ENCODE peak calls at places on chromosome 4, in six cellular contexts. X, S, M, B, R and F are unnamed samples.

GRCh38 chr4:98939892-98940298 is 11.0 kb upstream of the EIF4E start:
- DNase-seq in R (peak; percentile 83), S (no peak), B (no peak), X (no peak), M (no peak), F (no peak)

GRCh38 chr4:91454111-91454510 is 849.7 kb upstream of the GRID2 start:
- DNase-seq in S (no peak), X (no peak), B (no peak), R (no peak), M (no peak), F (no peak)

GRCh38 chr4:82372502-82372873 is 1.3 kb downstream of the HNRNPD start:
- DNase-seq in X (no peak), M (no peak), R (peak; percentile 7), B (no peak), S (peak; percentile 20), F (no peak)

GRCh38 chr4:135243960-135244561 is 1042.5 kb upstream of the PABPC4L start:
- DNase-seq in M (no peak), X (no peak), B (no peak), R (no peak), S (no peak), F (no peak)

GRCh38 chr4:80500593-80500992 is 165.1 kb downstream of the CFAP299 start:
- DNase-seq in R (no peak), M (no peak), B (no peak), S (no peak), X (no peak), F (no peak)

GRCh38 chr4:183610033-183610432 is 49.0 kb downstream of the RWDD4 start:
- DNase-seq in M (no peak), S (no peak), B (no peak), X (no peak), R (no peak), F (no peak)

GRCh38 chr4:19130836-19131235 is 1109.3 kb upstream of the LCORL start:
- DNase-seq in R (peak; percentile 2), X (no peak), S (no peak), B (no peak), M (no peak), F (no peak)

GRCh38 chr4:16752150-16752549 is 146.3 kb downstream of the LDB2 start:
- DNase-seq in X (no peak), R (peak; percentile 16), B (no peak), S (no peak), M (no peak), F (no peak)

GRCh38 chr4:8706221-8707044 is 113.9 kb downstream of the CPZ start:
- DNase-seq in R (no peak), M (peak; percentile 11), S (no peak), X (no peak), B (peak; percentile 44), F (peak; percentile 48)

GRCh38 chr4:26058537-26058936 is 144.5 kb downstream of the SMIM20 start:
- DNase-seq in X (no peak), R (no peak), S (no peak), B (no peak), M (no peak), F (no peak)

GRCh38 chr4:61462451-61463326 is 262.6 kb downstream of the ADGRL3 start:
- DNase-seq in S (no peak), B (no peak), R (peak; percentile 96), M (no peak), X (no peak), F (no peak)

GRCh38 chr4:4845027-4845426 is 14.4 kb upstream of the MSX1 start:
- DNase-seq in M (no peak), S (no peak), R (no peak), B (no peak), X (no peak), F (no peak)

GRCh38 chr4:119543794-119544193 is 84.8 kb downstream of the PDE5A start:
- DNase-seq in X (no peak), B (no peak), S (no peak), M (no peak), R (no peak), F (no peak)

GRCh38 chr4:104451573-104451972 is 43.1 kb downstream of the CXXC4 start:
- DNase-seq in S (no peak), X (no peak), B (no peak), M (no peak), R (no peak), F (no peak)

GRCh38 chr4:176953021-176953420 is 160.3 kb upstream of the VEGFC start:
- DNase-seq in R (no peak), M (no peak), B (no peak), S (no peak), X (no peak), F (no peak)

GRCh38 chr4:150176559-150176958 is 98.3 kb downstream of the DCLK2 start:
- DNase-seq in M (no peak), S (no peak), B (no peak), X (no peak), R (no peak), F (no peak)

GRCh38 chr4:38889143-38889542 is 21.5 kb downstream of the FAM114A1 start:
- DNase-seq in S (no peak), X (no peak), R (peak; percentile 68), B (no peak), M (no peak), F (no peak)

GRCh38 chr4:56535915-56536314 is 30.3 kb downstream of the ARL9 start:
- DNase-seq in X (no peak), B (peak; percentile 52), S (no peak), M (no peak), R (no peak), F (no peak)

GRCh38 chr4:56531823-56532222 is 26.2 kb downstream of the ARL9 start:
- DNase-seq in S (no peak), R (no peak), B (no peak), M (no peak), X (no peak), F (no peak)

GRCh38 chr4:56531149-56531770 is 25.7 kb downstream of the ARL9 start:
- DNase-seq in B (no peak), R (no peak), X (no peak), M (no peak), S (no peak), F (no peak)

GRCh38 chr4:56532239-56532638 is 26.6 kb downstream of the ARL9 start:
- DNase-seq in M (no peak), R (no peak), X (no peak), B (no peak), S (no peak), F (no peak)

DNA sequence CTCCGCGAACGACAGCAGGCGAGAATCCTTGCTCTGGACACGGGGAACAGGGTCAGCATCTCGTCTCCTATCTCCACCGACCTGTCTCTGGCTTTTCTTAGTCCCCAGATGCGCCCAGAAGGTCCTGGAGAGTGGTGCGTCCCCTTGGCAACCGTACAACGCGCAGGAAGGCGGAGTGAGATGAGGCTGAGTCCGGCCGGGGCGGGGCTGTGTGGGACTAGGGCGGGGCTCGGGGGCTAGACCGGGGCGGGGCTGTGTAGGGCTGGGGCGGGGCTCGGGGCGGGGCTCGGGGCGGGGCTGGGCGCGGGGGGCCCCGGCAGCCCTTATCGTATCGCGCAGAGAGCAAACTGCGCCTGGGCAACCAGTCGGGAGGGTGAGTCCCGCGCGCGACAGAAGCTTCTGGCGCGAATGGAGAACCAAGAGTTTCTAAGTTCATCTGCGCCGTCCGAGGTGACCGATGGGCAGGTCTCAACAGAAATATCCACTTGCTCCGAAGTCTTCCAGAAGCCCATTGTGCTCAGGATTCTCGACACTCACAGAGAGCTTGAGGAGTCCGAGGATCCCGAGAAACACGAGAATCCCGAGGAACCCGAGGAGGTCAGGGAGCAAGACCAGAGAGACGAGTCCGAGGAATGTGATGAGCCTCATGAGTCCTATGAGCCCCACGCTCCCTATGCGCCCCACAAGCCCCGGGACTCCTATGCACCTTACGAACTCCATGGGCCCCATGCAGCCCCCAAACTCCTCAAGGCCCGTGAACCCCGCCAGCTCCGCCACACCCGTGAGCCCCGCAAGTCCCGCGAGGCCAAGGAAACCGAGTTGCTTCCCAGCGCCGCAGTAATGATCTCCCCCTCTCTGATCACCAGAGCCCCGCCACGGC is 24.9 kb downstream of the ARL9 start:
- DNase-seq in R (peak; percentile 63), X (peak; percentile 23), M (peak; percentile 87), B (peak; percentile 89), S (peak; percentile 63), F (peak; percentile 48)
- H3K27me3 ChIP-seq in R (no peaks in the 10 kb centered on the region), X (no peaks in the 10 kb centered on the region), M (peaks cover 13% of the 10 kb centered on the region), B (peaks cover 23% of the 10 kb centered on the region), S (peaks cover 17% of the 10 kb centered on the region), F (no peaks in the 10 kb centered on the region)

DNA sequence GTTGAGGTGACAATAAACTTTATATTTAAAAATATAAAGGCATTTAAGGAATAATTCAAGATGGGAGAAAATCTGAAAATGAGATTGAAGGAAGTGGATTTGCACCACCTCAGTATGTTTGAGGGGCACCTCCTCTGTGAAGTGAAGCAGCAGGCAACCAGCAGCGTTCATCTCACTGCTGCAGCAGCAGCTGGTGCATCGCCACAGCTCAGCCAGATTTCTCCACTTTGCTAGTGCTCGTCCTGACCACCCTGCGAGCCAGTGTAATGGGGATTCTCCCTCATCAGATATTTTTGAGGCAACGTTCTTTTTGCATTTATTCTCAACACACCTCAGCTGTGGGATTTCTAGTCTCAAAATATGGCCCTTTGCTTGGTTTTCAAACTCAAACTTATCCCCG is 13.9 kb downstream of the LRAT start:
- DNase-seq in X (no peak), B (no peak), M (no peak), S (no peak), R (no peak), F (no peak)
- H3K4me1 ChIP-seq in X (no peaks in the 10 kb centered on the region), B (no peaks in the 10 kb centered on the region), M (no peaks in the 10 kb centered on the region), S (no peaks in the 10 kb centered on the region), R (no peaks in the 10 kb centered on the region), F (no peaks in the 10 kb centered on the region)

GRCh38 chr4:41752081-41752836 is 3.7 kb upstream of the PHOX2B start:
- DNase-seq in R (no peak), X (no peak), M (no peak), S (no peak), B (no peak), F (no peak)
- H3K27me3 ChIP-seq in R (peaks cover 87% of the 10 kb centered on the region), X (peaks cover 24% of the 10 kb centered on the region), M (peaks cover 32% of the 10 kb centered on the region), S (peaks cover 23% of the 10 kb centered on the region), B (peaks cover 98% of the 10 kb centered on the region), F (peaks cover 2% of the 10 kb centered on the region)

DNA sequence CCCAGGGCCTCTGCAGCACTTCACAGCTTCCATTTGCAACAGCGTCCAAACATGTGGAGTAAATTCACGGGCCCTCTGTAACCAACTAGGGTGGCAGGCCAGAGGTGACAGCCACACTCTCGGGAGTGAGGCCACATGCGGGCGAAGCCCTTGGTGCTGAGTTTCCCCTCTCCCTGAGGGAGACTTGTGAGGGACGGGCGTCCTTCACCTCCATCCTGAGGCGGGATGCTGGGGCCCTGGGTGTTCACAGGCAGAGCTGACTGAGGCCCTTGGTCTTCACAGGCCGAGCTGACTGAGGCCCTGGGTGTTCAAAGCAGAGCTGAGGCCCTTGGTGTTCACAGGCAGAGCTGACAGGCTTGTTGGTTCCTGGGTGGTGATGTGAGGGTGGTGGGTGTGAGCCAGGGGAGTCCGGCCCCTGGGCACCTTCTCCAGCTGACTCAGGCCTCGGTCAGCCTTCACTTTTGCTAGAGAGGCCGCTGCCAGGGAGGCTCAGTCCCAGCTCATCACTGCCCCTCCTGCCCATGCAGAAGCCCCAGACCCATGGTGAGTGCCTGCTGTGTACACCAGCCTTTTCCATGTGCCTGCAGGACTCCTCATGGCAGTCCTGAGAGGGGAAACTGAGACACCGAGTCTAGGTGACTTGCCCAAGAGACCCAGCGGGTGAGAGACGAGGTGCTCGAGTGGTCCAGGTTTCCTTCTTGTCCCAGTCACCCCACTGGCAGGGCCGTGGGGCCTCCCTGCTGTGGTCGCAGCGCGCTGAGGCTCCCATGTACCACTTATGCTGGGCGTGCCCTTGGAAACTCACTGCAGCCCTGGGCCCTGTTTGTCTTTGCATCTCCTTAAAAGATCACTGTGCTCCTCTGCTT is 8.5 kb downstream of the WFS1 start:
- DNase-seq in M (no peak), S (no peak), X (no peak), R (no peak), B (no peak), F (no peak)
- H3K4me1 ChIP-seq in M (peaks cover 11% of the 10 kb centered on the region), S (peaks cover 11% of the 10 kb centered on the region), X (peaks cover 27% of the 10 kb centered on the region), R (peaks cover 8% of the 10 kb centered on the region), B (peaks cover 8% of the 10 kb centered on the region), F (peaks cover 72% of the 10 kb centered on the region)